ENCODE peak calls at places on chromosomes 3 and 15, in five cellular contexts. R, E, N, Z and F are unnamed samples.

GRCh38 chr3:59313365-59313764 is 263.5 kb upstream of the CFAP20DC start:
- DNase-seq in R (peak), E (peak), N (peak), Z (peak), F (peak)

GRCh38 chr15:69751575-69751974 is 299.0 kb downstream of the RPLP1 start:
- DNase-seq in R (no peak), E (no peak), N (no peak), Z (no peak), F (no peak)

GRCh38 chr3:132822266-132822665 is 100.1 kb upstream of the NPHP3 start:
- DNase-seq in R (no peak), E (no peak), N (no peak), Z (no peak), F (no peak)

GRCh38 chr15:73704869-73705645 is 20.9 kb downstream of the CD276 start:
- DNase-seq in R (peak), E (peak), N (peak), Z (peak), F (peak)

GRCh38 chr15:84889313-84889990 is 5.0 kb downstream of the SLC28A1 start:
- DNase-seq in R (no peak), E (no peak), N (no peak), Z (no peak), F (no peak)

GRCh38 chr15:72796515-72797337 is 13.2 kb upstream of the ADPGK start:
- DNase-seq in R (peak), E (peak), N (peak), Z (no peak), F (peak)

GRCh38 chr3:101102678-101103296 is 109.6 kb upstream of the ABI3BP start:
- DNase-seq in R (no peak), E (no peak), N (no peak), Z (no peak), F (no peak)

GRCh38 chr3:174532216-174532615 is 326.9 kb upstream of the NAALADL2 start:
- DNase-seq in R (no peak), E (no peak), N (no peak), Z (no peak), F (no peak)

GRCh38 chr3:185444329-185444728 is 54.5 kb downstream of the TMEM41A start:
- DNase-seq in R (no peak), E (no peak), N (no peak), Z (no peak), F (no peak)

GRCh38 chr3:66439666-66440344 is 61.0 kb downstream of the LRIG1 start:
- DNase-seq in R (no peak), E (no peak), N (no peak), Z (no peak), F (no peak)

DNA sequence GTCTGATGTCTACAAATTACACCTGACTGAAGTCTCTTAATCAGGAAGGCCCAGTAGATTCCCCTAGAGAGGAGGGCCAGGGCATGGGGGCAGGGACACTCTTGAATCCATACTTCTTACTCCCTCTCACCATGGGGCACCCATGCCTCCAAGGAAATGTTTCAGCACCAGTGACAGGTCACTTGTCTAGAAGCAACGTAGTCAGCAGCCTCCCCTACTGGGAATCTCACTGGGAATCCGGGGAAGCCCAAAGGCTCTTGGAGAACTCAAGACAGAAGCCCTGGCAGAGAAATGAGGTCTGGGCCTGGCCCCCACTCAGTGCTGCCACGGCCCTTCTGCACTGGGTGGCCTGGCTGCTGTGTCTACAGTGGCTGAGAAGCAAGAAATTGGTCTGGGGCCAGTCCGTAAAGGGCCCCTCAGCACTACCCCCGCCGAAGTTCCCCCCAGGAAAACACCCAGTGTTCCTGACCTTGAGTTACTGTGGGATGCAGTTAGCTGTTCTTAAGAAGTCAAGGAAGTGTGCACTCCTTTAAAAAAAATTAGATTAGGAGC is 5.2 kb upstream of the LINGO1 start:
- DNase-seq in R (no peak), E (no peak), N (no peak), Z (no peak), F (no peak)
- TF ChIP-seq TAF1 in R (no peak), E (no peak), N (no peak), Z (no peak), F (no peak)

GRCh38 chr15:35757323-35757722 is 211.4 kb upstream of the DPH6 start:
- DNase-seq in R (no peak), E (no peak), N (no peak), Z (no peak), F (no peak)
- TF ChIP-seq POLR2AphosphoS5 in R (no peak), E (no peak), N (no peak), Z (no peak), F (no peak)

GRCh38 chr3:9746330-9746729 is 3.4 kb upstream of the OGG1 start:
- DNase-seq in R (no peak), E (no peak), N (no peak), Z (no peak), F (no peak)
- TF ChIP-seq POLR2A in R (no peak), E (no peak), N (no peak), Z (no peak), F (no peak)

DNA sequence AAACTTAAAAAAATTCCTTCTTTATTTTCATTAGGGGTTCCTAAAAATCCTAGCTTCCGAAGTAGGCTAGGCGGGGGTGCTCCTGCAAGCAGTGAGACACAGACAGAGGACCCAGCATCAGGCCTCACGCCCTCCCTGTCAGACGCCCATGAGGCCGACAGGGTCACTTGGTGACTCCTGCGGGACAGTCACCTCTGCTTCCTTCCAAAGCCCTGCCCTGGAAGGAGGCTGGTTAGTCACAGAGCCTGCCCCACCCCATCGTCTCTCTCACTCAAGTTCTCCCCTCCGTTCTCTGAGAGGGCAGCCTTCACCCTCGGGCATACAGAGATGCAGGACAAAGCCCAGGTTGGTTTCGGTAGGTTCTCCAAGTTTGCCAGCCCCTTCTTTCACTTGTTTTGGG is 38.6 kb downstream of the EHD4 start:
- DNase-seq in R (no peak), E (no peak), N (no peak), Z (no peak), F (no peak)
- TF ChIP-seq TAF1 in R (no peak), E (no peak), N (no peak), Z (no peak), F (no peak)

DNA sequence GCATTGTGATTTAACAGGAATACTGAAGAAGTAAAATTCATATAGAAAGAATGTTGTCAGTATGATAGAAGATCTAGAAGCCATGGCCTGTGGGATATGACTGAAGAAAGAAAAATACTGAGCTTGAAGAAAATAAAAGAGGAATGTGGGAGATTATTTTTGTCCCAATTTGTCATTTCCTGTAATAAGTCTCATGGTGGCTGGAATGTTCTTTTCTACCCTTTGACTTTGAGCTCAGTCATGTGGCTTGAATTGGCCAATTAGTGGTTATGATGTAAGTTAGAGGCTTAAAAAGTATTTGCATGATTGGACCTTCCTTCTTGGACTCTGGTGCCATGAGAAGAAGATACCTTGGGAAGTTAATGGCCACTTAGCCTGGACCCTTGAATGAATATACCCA is 14.1 kb downstream of the APH1B start:
- DNase-seq in R (no peak), E (no peak), N (no peak), Z (no peak), F (no peak)
- TF ChIP-seq POLR2AphosphoS5 in R (no peak), E (no peak), N (no peak), Z (no peak), F (no peak)

GRCh38 chr3:197428117-197428761 is 127.5 kb downstream of the BDH1 start:
- DNase-seq in R (no peak), E (no peak), N (peak), Z (peak), F (no peak)
- TF ChIP-seq POLR2A in R (no peak), E (no peak), N (no peak), Z (no peak), F (peak)

DNA sequence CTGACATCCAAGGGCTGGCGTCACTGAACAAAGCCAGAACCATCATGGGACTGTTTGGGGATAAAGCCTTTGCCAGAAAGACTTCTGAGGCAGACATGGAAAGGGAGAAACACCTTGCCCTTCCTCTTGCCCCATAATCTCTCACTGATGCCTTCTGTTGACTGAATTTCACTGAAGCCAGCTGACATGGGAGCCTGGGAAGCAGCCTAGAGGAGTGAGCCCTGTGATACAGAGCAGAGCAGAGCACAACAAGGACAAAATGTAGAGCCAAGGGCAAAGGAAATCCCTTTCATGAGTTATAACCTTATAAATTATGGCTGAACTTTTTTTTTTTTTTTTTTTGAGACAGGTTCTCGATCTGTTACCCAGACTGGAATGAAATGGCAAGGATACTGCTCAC is 9.8 kb upstream of the CNOT10 start:
- DNase-seq in R (no peak), E (no peak), N (no peak), Z (no peak), F (no peak)
- TF ChIP-seq TAF1 in R (no peak), E (no peak), N (no peak), Z (no peak), F (no peak)